ENCODE peak calls at places on chromosomes 3 and 15, in five cellular contexts. K, W, G, Z and B are unnamed samples. For H3K4me1, the result is how much of the 10 kb centered on the place peaks cover.

GRCh38 chr3:113295463-113295862 is 84.1 kb downstream of the BOC start:
- DNase-seq in K (no peak), W (no peak), G (no peak), Z (no peak), B (no peak)

GRCh38 chr3:134794950-134795775 is at the start of gene EPHB1:
- DNase-seq in K (peak), W (peak), G (peak), Z (peak), B (peak)

GRCh38 chr15:52066842-52067544 is 45.6 kb downstream of the BCL2L10 start:
- DNase-seq in K (no peak), W (no peak), G (no peak), Z (no peak), B (no peak)

GRCh38 chr3:150913174-150913922 is 8.1 kb upstream of the MINDY4B start:
- DNase-seq in K (no peak), W (no peak), G (no peak), Z (no peak), B (no peak)

GRCh38 chr3:72953325-72953956 is 43.2 kb upstream of the PPP4R2 start:
- DNase-seq in K (no peak), W (no peak), G (no peak), Z (no peak), B (no peak)

GRCh38 chr3:65497846-65498245 is 540.9 kb downstream of the MAGI1 start:
- DNase-seq in K (no peak), W (no peak), G (no peak), Z (peak), B (no peak)

GRCh38 chr3:138089091-138089490 is 26.3 kb downstream of the DZIP1L start:
- DNase-seq in K (no peak), W (no peak), G (no peak), Z (no peak), B (no peak)

GRCh38 chr3:171791695-171792082 is 18.6 kb downstream of the PLD1 start:
- DNase-seq in K (no peak), W (no peak), G (no peak), Z (no peak), B (no peak)

GRCh38 chr3:185195652-185196051 is 42.8 kb upstream of the C3orf70 start:
- DNase-seq in K (no peak), W (no peak), G (no peak), Z (no peak), B (no peak)

GRCh38 chr3:195803309-195803908 is 8.3 kb downstream of the MUC4 start:
- DNase-seq in K (no peak), W (no peak), G (no peak), Z (no peak), B (no peak)

GRCh38 chr3:195800240-195800639 is 11.5 kb downstream of the MUC4 start:
- DNase-seq in K (no peak), W (no peak), G (no peak), Z (no peak), B (no peak)

GRCh38 chr3:195801251-195802183 is 10.2 kb downstream of the MUC4 start:
- DNase-seq in K (no peak), W (no peak), G (no peak), Z (no peak), B (no peak)

GRCh38 chr3:195802795-195803194 is 8.9 kb downstream of the MUC4 start:
- DNase-seq in K (no peak), W (no peak), G (no peak), Z (no peak), B (no peak)

DNA sequence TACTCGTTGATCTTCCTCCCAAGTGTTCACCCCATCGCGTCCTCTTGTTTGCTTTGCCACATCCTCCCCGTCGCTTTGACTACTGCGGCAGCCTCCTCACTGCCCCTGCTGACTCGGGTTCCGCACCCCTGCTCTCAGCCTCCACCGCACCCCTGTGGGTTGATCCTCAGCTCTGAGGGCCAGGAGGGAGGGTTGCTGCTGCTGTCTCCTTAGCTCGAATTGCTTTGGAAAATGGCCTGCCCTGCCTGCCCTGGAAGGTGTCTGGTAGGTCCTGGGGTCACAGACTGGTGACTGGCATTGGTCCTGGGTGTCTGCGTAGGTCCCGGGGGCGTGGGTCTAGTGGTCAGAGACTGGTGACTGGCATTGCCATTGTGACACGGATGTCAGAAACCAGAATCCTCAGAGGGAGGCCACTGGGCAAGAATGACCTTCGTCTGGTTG is 9.4 kb downstream of the MUC4 start:
- DNase-seq in K (no peak), W (no peak), G (no peak), Z (no peak), B (no peak)
- H3K4me3 ChIP-seq in K (no peak), W (no peak), G (no peak), Z (no peak), B (no peak)

DNA sequence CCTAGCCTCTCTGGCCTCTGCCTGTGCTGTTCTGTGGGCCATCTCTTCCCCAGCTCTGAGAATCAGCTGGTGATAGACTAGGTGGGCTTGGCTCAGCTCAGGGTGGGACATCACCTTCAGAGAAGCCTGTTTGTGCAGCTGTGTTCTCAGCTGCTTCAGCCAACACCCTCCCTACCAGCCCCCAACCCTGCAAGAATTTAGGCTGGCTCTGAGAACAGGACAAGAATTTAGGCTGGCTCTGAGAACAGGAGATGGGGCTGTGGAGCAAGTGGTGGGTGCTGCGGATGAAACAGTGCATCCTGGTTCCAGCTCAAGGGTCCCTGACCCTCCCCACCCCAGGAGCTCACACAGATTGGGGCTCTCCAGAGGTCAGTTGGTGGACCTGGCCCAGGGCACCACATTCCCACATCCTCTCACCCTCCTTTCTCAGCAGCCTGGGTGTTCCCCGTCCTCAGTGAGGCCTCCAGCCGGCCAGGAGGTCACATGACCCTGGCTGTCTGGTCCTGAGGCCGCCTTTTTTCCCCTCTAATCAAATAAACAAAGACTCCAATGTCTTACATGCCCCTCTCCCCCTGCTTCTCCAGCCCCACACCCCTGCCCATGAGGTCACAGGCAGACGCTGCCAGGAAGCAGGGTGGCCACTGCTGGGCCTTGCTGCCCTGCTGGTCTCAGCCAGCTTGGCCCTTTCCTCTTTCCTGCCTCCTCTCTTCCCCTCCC is 14.9 kb downstream of the PLEKHO2 start:
- DNase-seq in K (no peak), W (peak), G (no peak), Z (peak), B (peak)
- H3K4me1 ChIP-seq in K (under half), W (under half), G (under half), Z (under half), B (under half)

GRCh38 chr3:42115223-42115622 is 24.1 kb downstream of the TRAK1 start:
- DNase-seq in K (peak), W (no peak), G (no peak), Z (no peak), B (no peak)

GRCh38 chr3:42116466-42116865 is 25.3 kb downstream of the TRAK1 start:
- DNase-seq in K (no peak), W (no peak), G (no peak), Z (no peak), B (no peak)

GRCh38 chr3:42118762-42119361 is 27.7 kb downstream of the TRAK1 start:
- DNase-seq in K (no peak), W (peak), G (no peak), Z (peak), B (peak)

GRCh38 chr3:42115946-42116345 is 24.8 kb downstream of the TRAK1 start:
- DNase-seq in K (no peak), W (no peak), G (no peak), Z (no peak), B (no peak)

DNA sequence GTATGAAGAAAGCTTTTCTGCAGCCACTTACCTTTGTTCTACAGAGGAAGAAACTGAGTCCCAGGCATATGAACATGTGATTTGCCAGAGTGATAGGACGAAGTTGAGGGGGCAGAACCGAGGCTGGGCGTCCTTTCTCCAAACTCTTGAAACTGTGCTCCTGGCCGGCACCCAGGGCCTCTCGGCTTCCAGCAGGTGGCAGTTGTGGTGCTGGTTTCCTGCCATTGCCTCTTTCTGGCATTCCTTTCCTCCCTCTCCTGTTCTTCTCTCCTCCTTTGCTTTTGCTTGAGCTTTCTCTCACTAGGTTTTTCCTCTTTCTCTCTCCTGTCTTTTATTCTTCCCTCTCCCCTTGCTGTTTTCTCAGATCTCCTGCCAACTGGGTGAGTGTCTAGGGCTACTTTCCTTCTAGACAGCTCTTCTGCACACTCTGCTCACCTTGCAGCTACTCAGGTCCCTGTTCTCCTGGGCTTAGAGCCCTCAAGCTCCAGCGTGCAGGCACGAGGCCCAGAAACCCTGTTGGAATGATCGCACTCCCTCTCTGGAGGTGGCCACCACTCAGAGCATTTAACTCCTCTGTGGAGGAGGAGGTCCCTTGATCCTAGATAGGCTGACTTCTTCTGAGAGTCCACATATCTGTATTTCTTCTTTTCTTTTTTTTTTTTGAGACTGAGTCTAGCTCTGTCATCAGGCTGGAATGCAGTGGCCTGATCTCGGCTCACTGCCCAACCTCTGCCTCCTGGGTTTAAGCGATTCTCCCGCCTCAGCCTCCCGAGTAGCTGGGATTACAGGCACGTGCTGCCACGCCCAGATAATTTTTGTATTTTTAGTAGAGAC is 26.2 kb downstream of the TRAK1 start:
- DNase-seq in K (no peak), W (peak), G (no peak), Z (peak), B (peak)
- TF ChIP-seq CTCF in K (peak), W (peak), G (peak), Z (peak), B (no peak)

DNA sequence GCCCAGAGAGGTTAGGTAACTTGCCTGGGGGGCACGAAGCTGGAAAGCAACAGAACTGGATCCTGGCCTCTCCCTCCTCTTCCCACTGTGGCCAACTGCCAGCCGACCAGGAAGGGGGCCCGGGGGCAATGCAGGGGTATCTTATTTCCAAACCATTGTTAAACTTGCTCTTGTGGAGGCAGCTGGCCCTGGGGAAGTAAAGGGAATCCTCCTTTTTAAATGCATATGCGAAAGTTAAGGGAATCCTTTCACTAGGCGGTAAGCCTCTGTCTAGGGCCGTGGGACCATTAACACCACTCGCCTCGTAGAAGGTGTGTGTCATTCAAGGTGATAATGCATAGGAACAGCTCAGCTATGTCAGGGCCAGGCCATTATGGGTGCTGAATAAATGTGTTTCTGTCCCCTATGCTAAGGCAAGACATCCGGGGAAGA is 68.6 kb downstream of the ST6GAL1 start:
- DNase-seq in K (no peak), W (no peak), G (no peak), Z (peak), B (no peak)
- H3K4me3 ChIP-seq in K (no peak), W (no peak), G (no peak), Z (peak), B (no peak)

GRCh38 chr3:155360281-155360680 is 66.8 kb upstream of the STRIT1 start:
- DNase-seq in K (no peak), W (no peak), G (no peak), Z (no peak), B (no peak)
- H3K4me1 ChIP-seq in K (under half), W (under half), G (under half), Z (under half), B (under half)